ENCODE peak calls at places on chromosome 20, in four cellular contexts. X, O, D and K are unnamed samples.

GRCh38 chr20:48275737-48276342 is 490.6 kb upstream of the SULF2 start:
- DNase-seq in D (no peak), O (no peak), X (no peak), K (peak)

GRCh38 chr20:24572140-24572539 is 102.7 kb downstream of the SYNDIG1 start:
- DNase-seq in O (no peak), X (no peak), D (no peak), K (no peak)

GRCh38 chr20:53847118-53847842 is 223.1 kb downstream of the BCAS1 start:
- DNase-seq in X (no peak), D (no peak), O (no peak), K (no peak)

GRCh38 chr20:47088339-47088738 is 193.7 kb downstream of the EYA2 start:
- DNase-seq in X (no peak), D (no peak), O (no peak), K (no peak)

GRCh38 chr20:967796-968742 is 34.0 kb downstream of the RSPO4 start:
- DNase-seq in X (no peak), O (no peak), D (no peak), K (peak)

GRCh38 chr20:3047486-3048419 is 1.9 kb downstream of the MRPS26 start:
- DNase-seq in O (no peak), X (no peak), D (peak), K (no peak)

GRCh38 chr20:10240655-10241054 is 22.0 kb downstream of the SNAP25 start:
- DNase-seq in X (no peak), O (no peak), D (no peak), K (no peak)

GRCh38 chr20:46194409-46194808 is 76.3 kb downstream of the CD40 start:
- DNase-seq in X (no peak), O (no peak), D (no peak), K (no peak)

GRCh38 chr20:36855241-36855657 is 20.7 kb upstream of the TLDC2 start:
- DNase-seq in D (no peak), X (no peak), O (no peak), K (no peak)

GRCh38 chr20:41998539-41999341 is 380.6 kb upstream of the CHD6 start:
- DNase-seq in O (no peak), X (no peak), D (no peak), K (no peak)

GRCh38 chr20:40706977-40707582 is 18.0 kb upstream of the MAFB start:
- DNase-seq in O (no peak), X (no peak), D (no peak), K (no peak)

GRCh38 chr20:44026932-44027685 is 112.5 kb downstream of the TOX2 start:
- DNase-seq in D (no peak), O (no peak), X (no peak), K (no peak)

GRCh38 chr20:23222531-23223200 is 127.9 kb upstream of the NXT1 start:
- DNase-seq in D (no peak), O (no peak), X (no peak), K (peak)

GRCh38 chr20:38043512-38044300 is 10.2 kb downstream of the RPRD1B start:
- DNase-seq in D (no peak), O (peak), X (no peak), K (peak)
- H3K4me3 ChIP-seq in D (no peak), O (no peak), X (no peak), K (no peak)

GRCh38 chr20:64053841-64054661 is 4.6 kb upstream of the SOX18 start:
- DNase-seq in O (no peak), X (peak), D (no peak), K (peak)
- TF ChIP-seq CTCF in O (peak), X (no peak), D (no peak), K (peak)

GRCh38 chr20:63574156-63574828 is at the start of gene HELZ2:
- DNase-seq in D (peak), O (no peak), X (peak), K (peak)
- H3K4me3 ChIP-seq in D (peak), O (peak), X (peak), K (peak)

GRCh38 chr20:32018269-32019155 is 8.3 kb downstream of the CCM2L start:
- DNase-seq in D (peak), X (peak), O (no peak), K (no peak)

GRCh38 chr20:32019156-32019510 is 8.9 kb downstream of the CCM2L start:
- DNase-seq in D (no peak), O (no peak), X (no peak), K (no peak)

GRCh38 chr20:32021091-32021490 is 10.9 kb downstream of the CCM2L start:
- DNase-seq in X (no peak), D (no peak), O (no peak), K (no peak)

GRCh38 chr20:32019563-32020463 is 9.6 kb downstream of the CCM2L start:
- DNase-seq in D (no peak), X (no peak), O (no peak), K (no peak)

DNA sequence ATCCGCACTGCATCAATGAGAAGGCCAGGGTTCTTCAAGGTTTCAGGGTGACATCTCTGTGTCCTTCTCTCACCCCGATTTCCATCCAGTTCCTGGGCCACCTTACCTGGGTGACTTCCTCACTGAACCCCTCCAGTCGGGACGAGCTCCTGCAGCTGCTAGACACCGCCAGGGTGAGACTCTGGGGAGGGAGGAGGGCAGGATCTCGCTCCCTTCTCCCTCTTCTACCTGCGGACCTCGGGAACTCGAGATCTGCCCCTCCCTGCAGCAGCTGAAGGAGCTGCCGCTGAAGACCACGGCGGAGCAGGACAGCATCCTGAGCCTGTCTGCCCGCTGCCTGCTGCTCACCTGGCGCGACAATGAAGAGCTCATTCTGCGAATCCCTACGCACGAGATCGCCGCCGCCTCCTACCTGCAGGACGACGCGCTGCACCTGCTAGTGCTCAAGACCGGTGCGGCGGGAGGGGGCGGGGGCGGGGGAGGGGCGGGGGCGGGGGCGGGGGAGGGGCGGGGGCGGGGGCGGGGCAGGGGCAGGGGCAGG is 7.5 kb downstream of the CCM2L start:
- DNase-seq in O (no peak), D (no peak), X (no peak), K (no peak)
- TF ChIP-seq CTCF in O (no peak), D (no peak), X (no peak), K (no peak)

GRCh38 chr20:35739294-35740163 is 2.5 kb downstream of the RBM39 start:
- DNase-seq in O (no peak), D (no peak), X (no peak), K (peak)
- H3K4me3 ChIP-seq in O (peak), D (peak), X (peak), K (peak)